ENCODE peak calls at places on chromosomes 11 and 22, in four cellular contexts. One of them, this sample, is unnamed.

GRCh38 chr11:65928667-65929066 is 9.4 kb downstream of the DRAP1 start:
- DNase-seq in NCI-H524: no peak
- DNase-seq in activated CD8-positive, alpha-beta memory T cell treated with anti-CD3 and anti-CD28 coated beads for 1 hour: no peak
- DNase-seq in epithelial cell of esophagus: no peak
- DNase-seq in this sample: no peak

GRCh38 chr11:96648991-96649390 is 259.2 kb downstream of the JRKL start:
- DNase-seq in NCI-H524: no peak
- DNase-seq in activated CD8-positive, alpha-beta memory T cell treated with anti-CD3 and anti-CD28 coated beads for 1 hour: no peak
- DNase-seq in epithelial cell of esophagus: no peak
- DNase-seq in this sample: no peak

GRCh38 chr11:81658722-81659121 is 1074.9 kb downstream of the FAM181B start:
- DNase-seq in NCI-H524: peak
- DNase-seq in activated CD8-positive, alpha-beta memory T cell treated with anti-CD3 and anti-CD28 coated beads for 1 hour: no peak
- DNase-seq in epithelial cell of esophagus: peak
- DNase-seq in this sample: no peak

GRCh38 chr11:7688238-7688826 is 15.0 kb upstream of the CYB5R2 start:
- DNase-seq in NCI-H524: no peak
- DNase-seq in activated CD8-positive, alpha-beta memory T cell treated with anti-CD3 and anti-CD28 coated beads for 1 hour: no peak
- DNase-seq in epithelial cell of esophagus: peak
- DNase-seq in this sample: no peak

GRCh38 chr11:113974741-113975470 is at the start of gene HTR3A:
- DNase-seq in NCI-H524: peak
- DNase-seq in activated CD8-positive, alpha-beta memory T cell treated with anti-CD3 and anti-CD28 coated beads for 1 hour: no peak
- DNase-seq in epithelial cell of esophagus: peak
- DNase-seq in this sample: no peak

GRCh38 chr11:32829157-32829679 is 509 bp upstream of the PRRG4 start:
- DNase-seq in NCI-H524: no peak
- DNase-seq in activated CD8-positive, alpha-beta memory T cell treated with anti-CD3 and anti-CD28 coated beads for 1 hour: no peak
- DNase-seq in epithelial cell of esophagus: peak
- DNase-seq in this sample: no peak

GRCh38 chr11:2926611-2927492 is 2.4 kb downstream of the PHLDA2 start:
- DNase-seq in NCI-H524: no peak
- DNase-seq in activated CD8-positive, alpha-beta memory T cell treated with anti-CD3 and anti-CD28 coated beads for 1 hour: no peak
- DNase-seq in epithelial cell of esophagus: no peak
- DNase-seq in this sample: no peak

GRCh38 chr22:32558681-32559355 is 84.2 kb downstream of the FBXO7 start:
- DNase-seq in NCI-H524: no peak
- DNase-seq in activated CD8-positive, alpha-beta memory T cell treated with anti-CD3 and anti-CD28 coated beads for 1 hour: no peak
- DNase-seq in epithelial cell of esophagus: peak
- DNase-seq in this sample: peak

GRCh38 chr11:44416776-44417175 is 106.8 kb upstream of the ALX4 start:
- DNase-seq in NCI-H524: no peak
- DNase-seq in activated CD8-positive, alpha-beta memory T cell treated with anti-CD3 and anti-CD28 coated beads for 1 hour: no peak
- DNase-seq in epithelial cell of esophagus: peak
- DNase-seq in this sample: no peak

GRCh38 chr11:104104664-104105063 is 59.3 kb downstream of the PDGFD start:
- DNase-seq in NCI-H524: no peak
- DNase-seq in activated CD8-positive, alpha-beta memory T cell treated with anti-CD3 and anti-CD28 coated beads for 1 hour: no peak
- DNase-seq in epithelial cell of esophagus: no peak
- DNase-seq in this sample: no peak

GRCh38 chr11:83219095-83219494 is 25.6 kb downstream of the ANKRD42 start:
- DNase-seq in NCI-H524: no peak
- DNase-seq in activated CD8-positive, alpha-beta memory T cell treated with anti-CD3 and anti-CD28 coated beads for 1 hour: no peak
- DNase-seq in epithelial cell of esophagus: no peak
- DNase-seq in this sample: no peak

GRCh38 chr22:37336474-37337028 is 54.2 kb downstream of the CYTH4 start:
- DNase-seq in NCI-H524: no peak
- DNase-seq in activated CD8-positive, alpha-beta memory T cell treated with anti-CD3 and anti-CD28 coated beads for 1 hour: no peak
- DNase-seq in epithelial cell of esophagus: no peak
- DNase-seq in this sample: no peak

GRCh38 chr22:39219071-39220050 is 25.4 kb downstream of the PDGFB start:
- DNase-seq in NCI-H524: no peak
- DNase-seq in activated CD8-positive, alpha-beta memory T cell treated with anti-CD3 and anti-CD28 coated beads for 1 hour: no peak
- DNase-seq in epithelial cell of esophagus: no peak
- DNase-seq in this sample: no peak

GRCh38 chr22:42931421-42932196 is 74.5 kb upstream of the ARFGAP3 start:
- DNase-seq in NCI-H524: no peak
- DNase-seq in activated CD8-positive, alpha-beta memory T cell treated with anti-CD3 and anti-CD28 coated beads for 1 hour: no peak
- DNase-seq in epithelial cell of esophagus: no peak
- DNase-seq in this sample: no peak

GRCh38 chr11:18671246-18671645 is 27.3 kb upstream of the TMEM86A start:
- DNase-seq in NCI-H524: no peak
- DNase-seq in activated CD8-positive, alpha-beta memory T cell treated with anti-CD3 and anti-CD28 coated beads for 1 hour: no peak
- DNase-seq in epithelial cell of esophagus: peak
- DNase-seq in this sample: no peak

GRCh38 chr22:46731246-46732040 is 6.6 kb downstream of the CERK start:
- DNase-seq in NCI-H524: no peak
- DNase-seq in activated CD8-positive, alpha-beta memory T cell treated with anti-CD3 and anti-CD28 coated beads for 1 hour: no peak
- DNase-seq in epithelial cell of esophagus: peak
- DNase-seq in this sample: no peak

GRCh38 chr11:73157141-73158010 is 15.3 kb upstream of the FCHSD2 start:
- DNase-seq in NCI-H524: no peak
- DNase-seq in activated CD8-positive, alpha-beta memory T cell treated with anti-CD3 and anti-CD28 coated beads for 1 hour: no peak
- DNase-seq in epithelial cell of esophagus: no peak
- DNase-seq in this sample: peak

GRCh38 chr22:33057363-33057995 is 702 bp downstream of the SYN3 start:
- DNase-seq in NCI-H524: no peak
- DNase-seq in activated CD8-positive, alpha-beta memory T cell treated with anti-CD3 and anti-CD28 coated beads for 1 hour: no peak
- DNase-seq in epithelial cell of esophagus: no peak
- DNase-seq in this sample: no peak

GRCh38 chr11:125036933-125037332 is 26.2 kb upstream of the SLC37A2 start:
- DNase-seq in NCI-H524: no peak
- DNase-seq in activated CD8-positive, alpha-beta memory T cell treated with anti-CD3 and anti-CD28 coated beads for 1 hour: no peak
- DNase-seq in epithelial cell of esophagus: peak
- DNase-seq in this sample: peak

GRCh38 chr11:111045408-111045806 is 200.1 kb upstream of the POU2AF2 start:
- DNase-seq in NCI-H524: no peak
- DNase-seq in activated CD8-positive, alpha-beta memory T cell treated with anti-CD3 and anti-CD28 coated beads for 1 hour: no peak
- DNase-seq in epithelial cell of esophagus: no peak
- DNase-seq in this sample: no peak

GRCh38 chr11:3942956-3943497 is 87.6 kb downstream of the STIM1 start:
- DNase-seq in NCI-H524: no peak
- DNase-seq in activated CD8-positive, alpha-beta memory T cell treated with anti-CD3 and anti-CD28 coated beads for 1 hour: no peak
- DNase-seq in epithelial cell of esophagus: peak
- DNase-seq in this sample: no peak

GRCh38 chr11:78217650-78218541 is 29.2 kb downstream of the USP35 start:
- DNase-seq in NCI-H524: no peak
- DNase-seq in activated CD8-positive, alpha-beta memory T cell treated with anti-CD3 and anti-CD28 coated beads for 1 hour: no peak
- DNase-seq in epithelial cell of esophagus: no peak
- DNase-seq in this sample: no peak

GRCh38 chr22:25165785-25166184 is 33.9 kb upstream of the CRYBB3 start:
- DNase-seq in NCI-H524: no peak
- DNase-seq in activated CD8-positive, alpha-beta memory T cell treated with anti-CD3 and anti-CD28 coated beads for 1 hour: no peak
- DNase-seq in epithelial cell of esophagus: no peak
- DNase-seq in this sample: no peak

GRCh38 chr11:118139578-118139977 is 13.0 kb downstream of the SCN4B start:
- DNase-seq in NCI-H524: no peak
- DNase-seq in activated CD8-positive, alpha-beta memory T cell treated with anti-CD3 and anti-CD28 coated beads for 1 hour: no peak
- DNase-seq in epithelial cell of esophagus: no peak
- DNase-seq in this sample: no peak

GRCh38 chr22:40965936-40966557 is 14.9 kb downstream of the RBX1 start:
- DNase-seq in NCI-H524: no peak
- DNase-seq in activated CD8-positive, alpha-beta memory T cell treated with anti-CD3 and anti-CD28 coated beads for 1 hour: no peak
- DNase-seq in epithelial cell of esophagus: no peak
- DNase-seq in this sample: no peak

GRCh38 chr11:57656936-57657289 is 649 bp upstream of the CLP1 start:
- DNase-seq in NCI-H524: no peak
- DNase-seq in activated CD8-positive, alpha-beta memory T cell treated with anti-CD3 and anti-CD28 coated beads for 1 hour: no peak
- DNase-seq in epithelial cell of esophagus: no peak
- DNase-seq in this sample: no peak

GRCh38 chr11:106959800-106960199 is 58.5 kb downstream of the GUCY1A2 start:
- DNase-seq in NCI-H524: no peak
- DNase-seq in activated CD8-positive, alpha-beta memory T cell treated with anti-CD3 and anti-CD28 coated beads for 1 hour: no peak
- DNase-seq in epithelial cell of esophagus: no peak
- DNase-seq in this sample: no peak

GRCh38 chr22:20857838-20858614 is 585 bp downstream of the PI4KA start:
- DNase-seq in NCI-H524: peak
- DNase-seq in activated CD8-positive, alpha-beta memory T cell treated with anti-CD3 and anti-CD28 coated beads for 1 hour: peak
- DNase-seq in epithelial cell of esophagus: peak
- DNase-seq in this sample: peak

GRCh38 chr11:26944866-26945664 is 48.8 kb upstream of the FIBIN start:
- DNase-seq in NCI-H524: no peak
- DNase-seq in activated CD8-positive, alpha-beta memory T cell treated with anti-CD3 and anti-CD28 coated beads for 1 hour: no peak
- DNase-seq in epithelial cell of esophagus: no peak
- DNase-seq in this sample: no peak

GRCh38 chr11:64787526-64788320 is 9.4 kb upstream of the SF1 start:
- DNase-seq in NCI-H524: no peak
- DNase-seq in activated CD8-positive, alpha-beta memory T cell treated with anti-CD3 and anti-CD28 coated beads for 1 hour: peak
- DNase-seq in epithelial cell of esophagus: peak
- DNase-seq in this sample: no peak

GRCh38 chr11:13486926-13487660 is 8.7 kb downstream of the PTH start:
- DNase-seq in NCI-H524: peak
- DNase-seq in activated CD8-positive, alpha-beta memory T cell treated with anti-CD3 and anti-CD28 coated beads for 1 hour: peak
- DNase-seq in epithelial cell of esophagus: peak
- DNase-seq in this sample: no peak

GRCh38 chr11:65089621-65090020 is 5.6 kb downstream of the ZFPL1 start:
- DNase-seq in NCI-H524: no peak
- DNase-seq in activated CD8-positive, alpha-beta memory T cell treated with anti-CD3 and anti-CD28 coated beads for 1 hour: no peak
- DNase-seq in epithelial cell of esophagus: no peak
- DNase-seq in this sample: no peak

GRCh38 chr22:44918925-44919392 is 90.8 kb downstream of the PHF21B start:
- DNase-seq in NCI-H524: no peak
- DNase-seq in activated CD8-positive, alpha-beta memory T cell treated with anti-CD3 and anti-CD28 coated beads for 1 hour: no peak
- DNase-seq in epithelial cell of esophagus: no peak
- DNase-seq in this sample: no peak

This sample was measured in HS-27A.